ENCODE peak calls at places on chromosome 2, in seven cellular contexts. One of them, this sample, is unnamed.

GRCh38 chr2:96259497-96259921 is 6.3 kb downstream of the TMEM127 start:
- DNase-seq in HCT116: no peak
- DNase-seq in A549: no peak
- DNase-seq in K562: no peak
- DNase-seq in endothelial cell of umbilical vein: no peak
- DNase-seq in GM12878: no peak
- DNase-seq in HepG2: peak; percentile 21
- DNase-seq in this sample: no peak

GRCh38 chr2:3536682-3537632 is 17.6 kb upstream of the ADI1 start:
- DNase-seq in HCT116: peak; percentile 26
- DNase-seq in A549: peak; percentile 81
- DNase-seq in K562: peak; percentile 79
- DNase-seq in endothelial cell of umbilical vein: peak; percentile 51
- DNase-seq in GM12878: no peak
- DNase-seq in HepG2: peak; percentile 82
- DNase-seq in this sample: peak; percentile 30

GRCh38 chr2:241941691-241942301 is 72.3 kb downstream of the RTP5 start:
- DNase-seq in HCT116: no peak
- DNase-seq in A549: no peak
- DNase-seq in K562: no peak
- DNase-seq in endothelial cell of umbilical vein: no peak
- DNase-seq in GM12878: no peak
- DNase-seq in HepG2: no peak
- DNase-seq in this sample: peak; percentile 95

GRCh38 chr2:170739507-170740046 is 24.4 kb downstream of the SP5 start:
- DNase-seq in HCT116: no peak
- DNase-seq in A549: no peak
- DNase-seq in K562: no peak
- DNase-seq in endothelial cell of umbilical vein: no peak
- DNase-seq in GM12878: no peak
- DNase-seq in HepG2: no peak
- DNase-seq in this sample: peak; percentile 64

GRCh38 chr2:224754129-224754528 is 38.0 kb upstream of the CCDC195 start:
- DNase-seq in HCT116: no peak
- DNase-seq in A549: no peak
- DNase-seq in K562: no peak
- DNase-seq in endothelial cell of umbilical vein: no peak
- DNase-seq in GM12878: no peak
- DNase-seq in HepG2: no peak
- DNase-seq in this sample: no peak

GRCh38 chr2:168030862-168031624 is 216.4 kb downstream of the STK39 start:
- DNase-seq in HCT116: no peak
- DNase-seq in A549: no peak
- DNase-seq in K562: no peak
- DNase-seq in endothelial cell of umbilical vein: no peak
- DNase-seq in GM12878: peak; percentile 44
- DNase-seq in HepG2: no peak
- DNase-seq in this sample: no peak

GRCh38 chr2:152050345-152050744 is 48.5 kb downstream of the CACNB4 start:
- DNase-seq in HCT116: no peak
- DNase-seq in A549: no peak
- DNase-seq in K562: no peak
- DNase-seq in endothelial cell of umbilical vein: no peak
- DNase-seq in GM12878: no peak
- DNase-seq in HepG2: no peak
- DNase-seq in this sample: no peak

GRCh38 chr2:209614630-209615369 is 156.8 kb upstream of the UNC80 start:
- DNase-seq in HCT116: no peak
- DNase-seq in A549: no peak
- DNase-seq in K562: no peak
- DNase-seq in endothelial cell of umbilical vein: no peak
- DNase-seq in GM12878: no peak
- DNase-seq in HepG2: no peak
- DNase-seq in this sample: no peak

GRCh38 chr2:232511336-232511863 is 8.8 kb upstream of the PRSS56 start:
- DNase-seq in HCT116: no peak
- DNase-seq in A549: no peak
- DNase-seq in K562: no peak
- DNase-seq in endothelial cell of umbilical vein: no peak
- DNase-seq in GM12878: no peak
- DNase-seq in HepG2: no peak
- DNase-seq in this sample: no peak

GRCh38 chr2:116747103-116747502 is 1067.4 kb upstream of the DDX18 start:
- DNase-seq in HCT116: no peak
- DNase-seq in A549: no peak
- DNase-seq in K562: no peak
- DNase-seq in endothelial cell of umbilical vein: no peak
- DNase-seq in GM12878: no peak
- DNase-seq in HepG2: no peak
- DNase-seq in this sample: no peak

GRCh38 chr2:98334439-98335078 is 11.7 kb upstream of the CNGA3 start:
- DNase-seq in HCT116: no peak
- DNase-seq in A549: peak; percentile 10
- DNase-seq in K562: no peak
- DNase-seq in endothelial cell of umbilical vein: peak; percentile 22
- DNase-seq in GM12878: no peak
- DNase-seq in HepG2: no peak
- DNase-seq in this sample: no peak

GRCh38 chr2:39068757-39069515 is 51.9 kb downstream of the SOS1 start:
- DNase-seq in HCT116: no peak
- DNase-seq in A549: no peak
- DNase-seq in K562: no peak
- DNase-seq in endothelial cell of umbilical vein: no peak
- DNase-seq in GM12878: no peak
- DNase-seq in HepG2: no peak
- DNase-seq in this sample: no peak

GRCh38 chr2:150789376-150789905 is 302.0 kb upstream of the RND3 start:
- DNase-seq in HCT116: no peak
- DNase-seq in A549: no peak
- DNase-seq in K562: no peak
- DNase-seq in endothelial cell of umbilical vein: no peak
- DNase-seq in GM12878: no peak
- DNase-seq in HepG2: no peak
- DNase-seq in this sample: no peak

GRCh38 chr2:238970553-238971081 is 122.7 kb downstream of the TWIST2 start:
- DNase-seq in HCT116: peak; percentile 33
- DNase-seq in A549: peak; percentile 67
- DNase-seq in K562: peak; percentile 69
- DNase-seq in endothelial cell of umbilical vein: peak; percentile 66
- DNase-seq in GM12878: no peak
- DNase-seq in HepG2: peak; percentile 58
- DNase-seq in this sample: peak; percentile 55

GRCh38 chr2:32227492-32227891 is 37.2 kb downstream of the NLRC4 start:
- DNase-seq in HCT116: no peak
- DNase-seq in A549: no peak
- DNase-seq in K562: no peak
- DNase-seq in endothelial cell of umbilical vein: no peak
- DNase-seq in GM12878: no peak
- DNase-seq in HepG2: no peak
- DNase-seq in this sample: no peak

GRCh38 chr2:217489145-217489960 is 513.4 kb downstream of the TNS1 start:
- DNase-seq in HCT116: no peak
- DNase-seq in A549: no peak
- DNase-seq in K562: no peak
- DNase-seq in endothelial cell of umbilical vein: no peak
- DNase-seq in GM12878: no peak
- DNase-seq in HepG2: no peak
- DNase-seq in this sample: no peak

GRCh38 chr2:195677290-195677689 is 20.3 kb downstream of the SLC39A10 start:
- DNase-seq in HCT116: no peak
- DNase-seq in A549: no peak
- DNase-seq in K562: no peak
- DNase-seq in endothelial cell of umbilical vein: no peak
- DNase-seq in GM12878: no peak
- DNase-seq in HepG2: no peak
- DNase-seq in this sample: no peak

GRCh38 chr2:23273786-23274185 is 111.2 kb upstream of the KLHL29 start:
- DNase-seq in HCT116: no peak
- DNase-seq in A549: no peak
- DNase-seq in K562: no peak
- DNase-seq in endothelial cell of umbilical vein: no peak
- DNase-seq in GM12878: no peak
- DNase-seq in HepG2: no peak
- DNase-seq in this sample: no peak

DNA sequence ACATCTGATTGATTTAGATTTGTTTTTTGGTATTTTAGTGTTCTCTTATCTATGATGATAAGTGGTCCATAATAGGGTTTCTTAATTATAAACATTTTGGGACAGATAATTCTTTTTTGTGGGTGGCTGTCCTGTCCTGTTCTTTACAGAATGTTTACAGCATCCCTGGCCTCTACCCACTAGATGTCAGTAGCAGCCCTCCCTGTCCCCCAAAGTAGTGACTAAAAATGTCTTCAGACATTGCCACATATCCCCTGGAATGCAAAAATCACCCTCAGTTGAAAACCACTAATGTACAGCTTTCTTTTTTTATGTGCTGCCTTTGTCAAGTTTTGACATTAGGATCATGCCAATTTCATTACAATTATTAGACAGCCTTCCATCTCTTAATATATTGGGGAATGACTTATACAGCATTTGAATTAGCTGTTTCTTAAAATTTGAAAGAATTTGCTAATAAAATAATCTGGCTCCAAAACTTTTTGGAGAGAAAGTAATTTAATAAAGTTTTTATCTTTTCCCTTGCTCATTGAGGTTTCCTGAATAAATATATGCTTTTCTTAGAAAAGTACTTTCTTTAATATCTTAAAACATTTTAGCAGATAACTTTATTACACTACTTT is 19.5 kb downstream of the WIPF1 start:
- DNase-seq in HCT116: no peak
- DNase-seq in A549: no peak
- DNase-seq in K562: no peak
- DNase-seq in endothelial cell of umbilical vein: peak; percentile 55
- DNase-seq in GM12878: no peak
- DNase-seq in HepG2: no peak
- DNase-seq in this sample: peak; percentile 83
- TF ChIP-seq CTCF in HCT116: peak; percentile 57
- TF ChIP-seq CTCF in A549: peak; percentile 71
- TF ChIP-seq CTCF in K562: peak; percentile 35
- TF ChIP-seq CTCF in endothelial cell of umbilical vein: peak; percentile 43
- TF ChIP-seq CTCF in GM12878: peak; percentile 60
- TF ChIP-seq CTCF in HepG2: peak; percentile 29
- TF ChIP-seq CTCF in this sample: peak; percentile 81

GRCh38 chr2:44649426-44649825 is 287.7 kb downstream of the CAMKMT start:
- DNase-seq in HCT116: no peak
- DNase-seq in A549: no peak
- DNase-seq in K562: no peak
- DNase-seq in endothelial cell of umbilical vein: no peak
- DNase-seq in GM12878: no peak
- DNase-seq in HepG2: no peak
- DNase-seq in this sample: no peak

GRCh38 chr2:44642123-44642857 is 280.5 kb downstream of the CAMKMT start:
- DNase-seq in HCT116: no peak
- DNase-seq in A549: no peak
- DNase-seq in K562: no peak
- DNase-seq in endothelial cell of umbilical vein: no peak
- DNase-seq in GM12878: no peak
- DNase-seq in HepG2: no peak
- DNase-seq in this sample: no peak

DNA sequence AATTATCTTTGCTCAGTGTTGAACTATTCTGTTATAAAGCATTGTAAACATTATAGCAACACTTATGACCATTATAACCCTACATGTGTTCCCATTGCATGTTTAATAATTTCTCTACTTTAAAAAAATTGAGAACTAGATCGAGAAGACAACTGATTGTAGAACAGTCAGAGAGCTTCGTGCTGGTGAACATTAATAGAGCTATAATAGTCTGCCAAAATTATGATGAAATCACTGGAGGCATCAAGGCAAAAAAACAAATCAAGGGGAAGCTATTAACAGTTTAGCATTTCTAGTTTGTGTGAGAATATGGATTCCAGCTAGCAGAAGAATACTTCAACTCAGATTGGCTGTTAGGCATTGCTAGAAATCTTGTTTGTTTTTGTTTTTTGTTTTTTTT is 284.2 kb downstream of the CAMKMT start:
- DNase-seq in HCT116: no peak
- DNase-seq in A549: no peak
- DNase-seq in K562: no peak
- DNase-seq in endothelial cell of umbilical vein: no peak
- DNase-seq in GM12878: no peak
- DNase-seq in HepG2: no peak
- DNase-seq in this sample: no peak
- TF ChIP-seq POLR2A in HCT116: no peak
- TF ChIP-seq POLR2A in A549: no peak
- TF ChIP-seq POLR2A in K562: no peak
- TF ChIP-seq POLR2A in endothelial cell of umbilical vein: no peak
- TF ChIP-seq POLR2A in GM12878: no peak
- TF ChIP-seq POLR2A in HepG2: no peak
- TF ChIP-seq POLR2A in this sample: no peak

GRCh38 chr2:222399038-222399783 is 25.1 kb upstream of the SGPP2 start:
- DNase-seq in HCT116: no peak
- DNase-seq in A549: no peak
- DNase-seq in K562: no peak
- DNase-seq in endothelial cell of umbilical vein: no peak
- DNase-seq in GM12878: no peak
- DNase-seq in HepG2: no peak
- DNase-seq in this sample: peak; percentile 11

GRCh38 chr2:222391866-222392265 is 32.5 kb upstream of the SGPP2 start:
- DNase-seq in HCT116: no peak
- DNase-seq in A549: no peak
- DNase-seq in K562: no peak
- DNase-seq in endothelial cell of umbilical vein: no peak
- DNase-seq in GM12878: no peak
- DNase-seq in HepG2: no peak
- DNase-seq in this sample: peak; percentile 51

GRCh38 chr2:222398446-222398885 is 25.9 kb upstream of the SGPP2 start:
- DNase-seq in HCT116: no peak
- DNase-seq in A549: no peak
- DNase-seq in K562: no peak
- DNase-seq in endothelial cell of umbilical vein: no peak
- DNase-seq in GM12878: no peak
- DNase-seq in HepG2: no peak
- DNase-seq in this sample: no peak

DNA sequence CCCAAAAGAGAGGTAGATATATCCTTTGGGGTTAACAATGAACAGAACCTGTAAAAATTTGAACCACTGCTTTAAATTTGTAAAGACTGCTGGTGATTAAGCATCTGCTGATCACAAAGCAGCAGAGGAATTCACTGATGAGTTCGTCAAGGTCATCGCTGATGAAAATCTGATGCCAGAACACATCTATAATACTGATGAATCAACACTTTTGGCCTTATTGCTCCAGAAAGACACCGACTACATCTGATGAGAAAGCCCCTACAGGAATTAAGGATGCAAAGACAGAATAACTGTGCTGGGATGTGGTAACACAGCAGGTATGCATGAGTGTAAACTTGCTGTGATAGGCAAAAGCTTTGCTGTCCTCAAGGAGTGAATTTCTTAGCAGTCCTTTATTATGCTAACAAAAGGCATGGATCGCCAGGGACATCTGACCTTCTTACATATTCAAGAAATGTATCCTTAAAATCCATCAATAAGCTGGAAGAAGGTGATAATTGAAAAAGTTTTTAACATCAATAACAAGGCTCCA is 30.5 kb upstream of the SGPP2 start:
- DNase-seq in HCT116: no peak
- DNase-seq in A549: no peak
- DNase-seq in K562: no peak
- DNase-seq in endothelial cell of umbilical vein: no peak
- DNase-seq in GM12878: no peak
- DNase-seq in HepG2: no peak
- DNase-seq in this sample: no peak
- TF ChIP-seq MAX in HCT116: no peak
- TF ChIP-seq MAX in A549: no peak
- TF ChIP-seq MAX in K562: no peak
- TF ChIP-seq MAX in endothelial cell of umbilical vein: no peak
- TF ChIP-seq MAX in GM12878: no peak
- TF ChIP-seq MAX in HepG2: no peak
- TF ChIP-seq MAX in this sample: no peak

GRCh38 chr2:26982102-26982742 is 11.8 kb downstream of the MAPRE3 start:
- DNase-seq in HCT116: peak; percentile 36
- DNase-seq in A549: peak; percentile 79
- DNase-seq in K562: peak; percentile 71
- DNase-seq in endothelial cell of umbilical vein: peak; percentile 72
- DNase-seq in GM12878: no peak
- DNase-seq in HepG2: peak; percentile 78
- DNase-seq in this sample: peak; percentile 49
- TF ChIP-seq CTCF in HCT116: peak; percentile 55
- TF ChIP-seq CTCF in A549: no peak
- TF ChIP-seq CTCF in K562: peak; percentile 50
- TF ChIP-seq CTCF in endothelial cell of umbilical vein: peak; percentile 21
- TF ChIP-seq CTCF in GM12878: peak; percentile 48
- TF ChIP-seq CTCF in HepG2: peak; percentile 60
- TF ChIP-seq CTCF in this sample: no peak